ENCODE peak calls at places on chromosomes 13 and 19, in six cellular contexts. I is endothelial cell of umbilical vein; V is tibial artery; Q is tibial nerve; T is CD8-positive, alpha-beta T cell; F is fibroblast of lung. O is an unnamed sample.

GRCh38 chr19:9956956-9957355 is 20.6 kb upstream of the OLFM2 start:
- DNase-seq in V (no peak), Q (no peak), I (no peak), T (no peak), F (no peak), O (no peak)

GRCh38 chr13:22194106-22194810 is 523.4 kb downstream of the FGF9 start:
- DNase-seq in V (no peak), F (no peak), I (no peak), Q (no peak), T (no peak), O (no peak)

GRCh38 chr13:51760592-51760991 is 43.4 kb downstream of the DHRS12 start:
- DNase-seq in F (peak), T (no peak), I (no peak), V (no peak), Q (no peak), O (no peak)

GRCh38 chr19:16381756-16382401 is 57.3 kb downstream of the KLF2 start:
- DNase-seq in F (no peak), T (no peak), I (no peak), V (peak), Q (peak), O (no peak)

GRCh38 chr19:48501961-48502719 is 9.5 kb downstream of the LMTK3 start:
- DNase-seq in F (no peak), T (peak), I (no peak), Q (no peak), V (no peak), O (peak)

GRCh38 chr13:79187917-79188699 is 217.9 kb downstream of the RBM26 start:
- DNase-seq in I (no peak), F (no peak), T (no peak), V (no peak), Q (no peak), O (no peak)

GRCh38 chr19:33416307-33417215 is 43.1 kb downstream of the CEBPG start:
- DNase-seq in V (no peak), F (peak), I (peak), T (peak), Q (peak), O (peak)

GRCh38 chr19:15015946-15016542 is 33.2 kb upstream of the CASP14 start:
- DNase-seq in F (peak), T (no peak), I (peak), Q (no peak), V (no peak), O (peak)

GRCh38 chr19:50817941-50818858 is 5.4 kb downstream of the KLK1 start:
- DNase-seq in I (peak), Q (no peak), V (no peak), F (no peak), T (no peak), O (no peak)

GRCh38 chr19:55443824-55444719 is 972 bp upstream of the SHISA7 start:
- DNase-seq in F (no peak), Q (no peak), T (no peak), V (no peak), I (no peak), O (no peak)

GRCh38 chr19:55449469-55449868 is 6.4 kb upstream of the SHISA7 start:
- DNase-seq in I (no peak), Q (no peak), V (no peak), T (no peak), F (no peak), O (no peak)

GRCh38 chr19:55444720-55445045 is 1.6 kb upstream of the SHISA7 start:
- DNase-seq in I (no peak), Q (no peak), T (no peak), V (no peak), F (no peak), O (no peak)

GRCh38 chr19:55446060-55446459 is 3.0 kb upstream of the SHISA7 start:
- DNase-seq in T (no peak), V (no peak), Q (no peak), F (no peak), I (no peak), O (peak)

GRCh38 chr19:55447421-55448174 is 4.5 kb upstream of the SHISA7 start:
- DNase-seq in V (no peak), F (no peak), Q (no peak), T (no peak), I (no peak), O (peak)
- TF ChIP-seq CTCF in V (no peak), F (no peak), Q (no peak), T (no peak), I (no peak), O (no peak)

GRCh38 chr13:54484166-54484565 is 1455.6 kb downstream of the OLFM4 start:
- DNase-seq in V (no peak), T (no peak), Q (no peak), F (no peak), I (no peak), O (no peak)
- H3K27ac ChIP-seq in V (no peak), T (no peak), Q (no peak), F (no peak), I (no peak), O (no peak)

DNA sequence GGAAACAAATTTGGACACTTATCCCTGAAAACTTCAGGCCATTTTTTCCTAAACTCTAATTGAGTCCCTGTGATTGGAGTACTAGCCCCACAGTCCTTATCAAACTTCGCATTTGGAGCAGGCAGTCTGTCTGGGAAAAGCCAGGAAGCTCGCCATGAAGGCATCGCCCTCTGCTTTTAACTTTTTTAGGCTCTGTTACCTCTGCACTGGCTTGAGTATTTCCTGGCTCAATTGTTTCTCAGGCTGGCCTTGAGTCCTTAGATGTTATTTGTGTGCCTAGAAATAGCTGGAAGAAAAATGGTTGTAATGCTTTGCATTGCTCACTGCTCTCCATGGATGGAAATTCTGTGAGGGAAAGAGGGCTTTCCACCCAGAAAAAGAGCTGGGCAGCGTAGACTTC is 24.2 kb downstream of the ACTN4 start:
- DNase-seq in I (peak), Q (no peak), F (no peak), T (no peak), V (no peak), O (no peak)
- TF ChIP-seq CTCF in I (no peak), Q (no peak), F (no peak), T (no peak), V (no peak), O (no peak)

GRCh38 chr13:76886005-76886291 is 257 bp downstream of the KCTD12 start:
- DNase-seq in F (no peak), I (no peak), T (no peak), Q (no peak), V (no peak), O (no peak)
- H3K27ac ChIP-seq in F (peak), I (peak), T (peak), Q (peak), V (peak), O (peak)

GRCh38 chr13:103236213-103236612 is 170.0 kb upstream of the SLC10A2 start:
- DNase-seq in F (no peak), Q (no peak), V (no peak), I (no peak), T (no peak), O (no peak)
- TF ChIP-seq CTCF in F (no peak), Q (no peak), V (no peak), I (no peak), T (no peak), O (no peak)